ENCODE peak calls at places on chromosomes 7 and 10, in six cellular contexts. N, K, R, P, I and A are unnamed samples.

GRCh38 chr10:116742367-116743265 is at the start of gene HSPA12A:
- DNase-seq in N (peak), P (peak), I (peak), R (no peak), K (no peak), A (peak)

GRCh38 chr10:89078729-89079672 is 88.4 kb downstream of the FAS start:
- DNase-seq in I (no peak), K (no peak), R (no peak), P (no peak), N (no peak), A (no peak)

GRCh38 chr7:125406111-125406510 is 476.5 kb upstream of the POT1 start:
- DNase-seq in I (no peak), N (no peak), K (no peak), R (no peak), P (no peak), A (no peak)

GRCh38 chr7:95687759-95688343 is 84.5 kb upstream of the DYNC1I1 start:
- DNase-seq in I (peak), P (peak), N (no peak), K (peak), R (no peak), A (no peak)

GRCh38 chr7:88480901-88481300 is 174.2 kb upstream of the STEAP4 start:
- DNase-seq in K (no peak), I (no peak), P (no peak), N (peak), R (no peak), A (no peak)

GRCh38 chr10:74488907-74489306 is 337.5 kb upstream of the KAT6B start:
- DNase-seq in K (no peak), I (no peak), N (no peak), P (no peak), R (no peak), A (no peak)

GRCh38 chr10:113058175-113058961 is 108.3 kb downstream of the TCF7L2 start:
- DNase-seq in K (no peak), I (peak), N (no peak), R (no peak), P (no peak), A (peak)

GRCh38 chr10:110279062-110279986 is 25.4 kb downstream of the SMNDC1 start:
- DNase-seq in I (peak), N (peak), K (peak), P (peak), R (no peak), A (peak)

GRCh38 chr10:89837173-89838001 is 136.0 kb downstream of the KIF20B start:
- DNase-seq in I (peak), R (no peak), P (no peak), N (peak), K (no peak), A (no peak)

GRCh38 chr10:65808687-65809333 is 1117.0 kb upstream of the LRRTM3 start:
- DNase-seq in I (no peak), P (no peak), R (no peak), N (no peak), K (no peak), A (no peak)

DNA sequence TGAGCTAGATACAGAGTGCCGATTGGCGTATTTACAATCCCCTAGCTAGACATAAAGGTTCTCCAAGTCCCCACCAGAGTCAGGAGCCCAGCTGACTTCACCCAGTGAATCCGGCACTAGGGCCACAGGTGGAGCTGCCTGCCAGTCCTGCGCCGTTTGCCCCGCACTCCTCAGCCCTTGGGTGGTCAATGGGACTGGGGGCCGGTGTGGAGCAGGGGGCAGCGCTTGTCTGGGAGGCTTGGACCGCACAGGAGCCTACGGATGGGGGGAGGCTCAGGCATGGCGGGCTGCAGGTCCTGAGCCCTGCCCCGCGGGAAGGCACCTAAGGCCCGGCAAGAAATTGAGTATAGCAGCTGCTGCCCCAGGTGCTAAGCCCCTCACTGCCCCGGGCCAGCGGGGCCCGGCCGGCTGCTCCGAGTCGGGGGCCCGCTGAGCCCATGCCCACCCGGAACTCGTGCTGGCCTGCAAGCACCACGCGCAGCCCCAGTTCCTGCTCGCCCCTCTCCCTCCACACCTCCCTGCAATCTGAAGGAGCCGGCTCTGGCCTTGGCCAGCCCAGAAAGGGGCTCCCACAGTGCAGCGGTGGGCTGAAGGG is 1113.8 kb upstream of the LRRTM3 start:
- DNase-seq in N (no peak), R (no peak), I (no peak), P (no peak), K (no peak), A (no peak)
- H3K4me3 ChIP-seq in N (no peak), R (no peak), I (no peak), P (no peak), K (no peak), A (no peak)

GRCh38 chr10:78231930-78232329 is 198.3 kb downstream of the RPS24 start:
- DNase-seq in R (no peak), P (no peak), N (peak), I (peak), K (no peak), A (no peak)
- TF ChIP-seq CTCF in R (no peak), P (peak), N (no peak), I (peak), K (no peak), A (peak)

GRCh38 chr7:46880508-46881196 is 701.3 kb downstream of the TNS3 start:
- DNase-seq in R (no peak), N (no peak), I (no peak), K (no peak), P (no peak), A (no peak)

GRCh38 chr7:46881507-46882127 is 700.3 kb downstream of the TNS3 start:
- DNase-seq in P (no peak), R (no peak), K (no peak), I (peak), N (no peak), A (no peak)

GRCh38 chr7:46886669-46887374 is 695.1 kb downstream of the TNS3 start:
- DNase-seq in N (no peak), P (no peak), R (no peak), K (no peak), I (no peak), A (no peak)

GRCh38 chr7:46879783-46880182 is 702.1 kb downstream of the TNS3 start:
- DNase-seq in N (no peak), R (no peak), K (no peak), I (no peak), P (no peak), A (no peak)

GRCh38 chr7:46885167-46885566 is 696.7 kb downstream of the TNS3 start:
- DNase-seq in K (no peak), P (no peak), N (no peak), I (no peak), R (no peak), A (no peak)
- H3K27ac ChIP-seq in K (no peak), P (no peak), N (no peak), I (no peak), R (no peak), A (no peak)

GRCh38 chr10:34813626-34814227 is 1.4 kb downstream of the PARD3 start:
- DNase-seq in P (peak), R (peak), I (no peak), K (no peak), N (peak), A (no peak)

GRCh38 chr10:34811126-34811967 is 3.7 kb downstream of the PARD3 start:
- DNase-seq in R (peak), I (peak), N (no peak), K (no peak), P (no peak), A (no peak)

GRCh38 chr10:34809796-34810195 is 5.3 kb downstream of the PARD3 start:
- DNase-seq in N (no peak), P (no peak), K (no peak), R (no peak), I (no peak), A (no peak)

GRCh38 chr10:34812771-34813170 is 2.3 kb downstream of the PARD3 start:
- DNase-seq in I (no peak), N (no peak), K (no peak), R (peak), P (no peak), A (no peak)

DNA sequence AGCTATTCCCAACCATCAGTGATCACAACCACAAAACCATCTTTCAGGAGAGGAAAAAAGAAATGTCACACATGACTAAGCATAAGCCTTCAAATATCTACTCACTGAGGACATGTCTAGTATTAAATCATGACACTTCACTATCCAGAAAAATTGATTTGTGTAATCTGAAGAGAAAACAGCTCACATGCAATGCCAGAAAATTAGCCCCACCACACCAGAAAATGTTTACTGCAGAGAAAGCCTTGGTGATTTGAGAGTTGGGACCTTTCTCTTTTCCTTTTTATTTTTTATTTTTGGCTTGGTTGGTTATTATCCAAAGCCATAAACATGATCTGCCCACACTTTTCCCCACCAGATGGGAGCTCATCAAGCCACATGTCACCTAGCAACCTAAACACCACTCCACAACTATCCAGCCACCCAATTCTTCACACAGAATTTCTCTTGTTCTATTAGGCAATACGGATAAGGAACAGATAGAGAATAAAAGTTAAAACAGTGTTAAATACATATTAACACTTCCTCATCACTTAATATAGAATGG is 3.1 kb downstream of the PARD3 start:
- DNase-seq in N (no peak), I (no peak), K (no peak), R (no peak), P (no peak), A (no peak)
- H3K4me3 ChIP-seq in N (no peak), I (no peak), K (no peak), R (peak), P (no peak), A (no peak)

DNA sequence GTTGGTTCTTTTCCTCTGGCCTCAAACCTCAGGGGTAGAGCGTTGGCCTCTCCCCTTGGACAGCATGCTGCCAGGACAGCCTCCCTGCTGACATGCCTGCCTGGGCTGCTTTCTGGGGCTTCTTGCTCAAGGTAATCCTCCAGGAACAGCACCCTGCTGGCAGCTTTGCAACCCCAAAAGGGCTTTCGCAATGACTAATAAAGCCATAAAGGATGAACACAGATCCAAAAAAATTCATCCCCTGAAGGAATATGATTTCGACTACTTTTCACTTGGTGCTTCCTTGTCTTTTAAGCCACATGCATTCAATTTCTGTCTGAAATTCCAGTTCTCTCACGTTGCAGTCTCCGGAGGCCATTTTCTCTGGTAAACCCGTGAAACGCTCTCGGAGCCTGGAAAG is 15.1 kb upstream of the SH3PXD2A start:
- DNase-seq in R (no peak), P (no peak), K (no peak), N (no peak), I (peak), A (no peak)
- TF ChIP-seq CTCF in R (no peak), P (no peak), K (no peak), N (no peak), I (no peak), A (peak)

GRCh38 chr7:67817481-67817880 is 820.8 kb downstream of the TYW1 start:
- DNase-seq in K (no peak), R (no peak), N (no peak), P (no peak), I (no peak), A (no peak)

GRCh38 chr7:67825356-67825755 is 828.7 kb downstream of the TYW1 start:
- DNase-seq in N (no peak), R (no peak), I (no peak), K (no peak), P (no peak), A (no peak)

GRCh38 chr7:67823345-67823744 is 826.7 kb downstream of the TYW1 start:
- DNase-seq in N (peak), R (no peak), P (no peak), K (no peak), I (no peak), A (no peak)

DNA sequence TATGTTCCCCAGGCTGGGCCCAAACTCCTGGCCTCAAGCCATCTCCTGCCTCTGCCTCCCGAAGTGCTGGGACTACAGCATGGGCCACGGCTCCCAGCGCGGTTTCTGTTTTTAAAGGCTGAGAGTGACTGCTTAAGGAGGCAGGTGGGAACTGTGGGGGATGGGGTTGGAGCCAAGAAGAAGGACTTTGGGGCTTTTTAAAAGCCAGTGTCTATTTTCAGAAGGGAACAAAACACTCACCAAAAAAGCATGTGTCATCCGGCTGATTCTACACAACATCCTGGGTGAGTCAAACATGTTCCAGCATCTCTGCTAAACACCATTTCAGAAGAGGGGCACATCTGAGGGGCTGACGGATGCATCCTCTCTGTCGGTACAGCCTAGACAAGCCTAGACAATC is 824.5 kb downstream of the TYW1 start:
- DNase-seq in K (no peak), I (no peak), P (no peak), N (no peak), R (no peak), A (no peak)
- H3K27ac ChIP-seq in K (no peak), I (no peak), P (no peak), N (no peak), R (no peak), A (no peak)